ENCODE peak calls at places on chromosome 15, in ten cellular contexts. Z is WTC11, O is lower lobe of right lung, Q is cardiac muscle cell, M is heart right ventricle, T is psoas muscle, Y is hepatocyte, L is nephron progenitor cell, R is AG10803, S is endothelial cell of umbilical vein. B is an unnamed sample.
A peak's percentile ranks its signal among the peaks of the same experiment; 100 is the strongest.

GRCh38 chr15:57610130-57610529 is 18.4 kb downstream of the MYZAP start:
- DNase-seq in Z (no peak), O (no peak), Q (peak; percentile 31), M (peak; percentile 76), T (peak; percentile 74), Y (peak; percentile 89), L (no peak), R (peak; percentile 43), S (peak; percentile 94), B (no peak)

GRCh38 chr15:63088532-63089245 is 33.0 kb upstream of the LACTB start:
- DNase-seq in Z (no peak), O (no peak), Q (no peak), M (no peak), T (no peak), Y (no peak), L (no peak), R (no peak), S (peak; percentile 64), B (no peak)

GRCh38 chr15:20340331-20340811 is 201.2 kb downstream of the GOLGA6L6 start:
- DNase-seq in Z (peak; percentile 33), O (peak; percentile 91), Q (no peak), M (peak; percentile 40), T (peak; percentile 75), Y (peak; percentile 89), L (peak; percentile 58), R (no peak), S (peak; percentile 2), B (peak; percentile 42)

GRCh38 chr15:52290800-52291199 is 4.8 kb downstream of the MYO5C start:
- DNase-seq in Z (no peak), O (no peak), Q (no peak), M (no peak), T (no peak), Y (no peak), L (no peak), R (no peak), S (no peak), B (no peak)

GRCh38 chr15:55846108-55846707 is 103.3 kb upstream of the PRTG start:
- DNase-seq in Z (peak; percentile 29), O (no peak), Q (peak; percentile 88), M (peak; percentile 78), T (no peak), Y (peak; percentile 80), L (peak; percentile 61), R (peak; percentile 85), S (peak; percentile 87), B (peak; percentile 68)

GRCh38 chr15:55434989-55435825 is 26.9 kb downstream of the PIERCE2 start:
- DNase-seq in Z (no peak), O (no peak), Q (peak; percentile 76), M (no peak), T (no peak), Y (peak; percentile 70), L (no peak), R (peak; percentile 64), S (peak; percentile 83), B (peak; percentile 56)

GRCh38 chr15:69834256-69834655 is 263.5 kb downstream of the TLE3 start:
- DNase-seq in Z (no peak), O (no peak), Q (no peak), M (no peak), T (no peak), Y (no peak), L (no peak), R (no peak), S (no peak), B (no peak)

GRCh38 chr15:62068787-62069170 is 2.0 kb downstream of the C2CD4A start:
- DNase-seq in Z (no peak), O (no peak), Q (peak; percentile 40), M (no peak), T (no peak), Y (no peak), L (no peak), R (peak; percentile 33), S (no peak), B (no peak)

GRCh38 chr15:99073008-99073714 is 31.7 kb upstream of the SYNM start:
- DNase-seq in Z (no peak), O (no peak), Q (no peak), M (no peak), T (no peak), Y (no peak), L (no peak), R (no peak), S (no peak), B (no peak)

GRCh38 chr15:40695469-40695910 is 516 bp downstream of the RAD51 start:
- DNase-seq in Z (no peak), O (no peak), Q (peak; percentile 38), M (no peak), T (no peak), Y (peak; percentile 33), L (no peak), R (peak; percentile 12), S (peak; percentile 43), B (peak; percentile 50)

GRCh38 chr15:77541421-77542181 is 91.1 kb downstream of the LINGO1 start:
- DNase-seq in Z (no peak), O (peak; percentile 67), Q (peak; percentile 45), M (peak; percentile 43), T (no peak), Y (no peak), L (no peak), R (peak; percentile 76), S (no peak), B (no peak)

GRCh38 chr15:28903555-28903954 is 17.8 kb downstream of the APBA2 start:
- DNase-seq in Z (no peak), O (no peak), Q (no peak), M (no peak), T (no peak), Y (no peak), L (no peak), R (no peak), S (no peak), B (no peak)

GRCh38 chr15:42721016-42721415 is 15.9 kb downstream of the CDAN1 start:
- DNase-seq in Z (no peak), O (no peak), Q (no peak), M (no peak), T (no peak), Y (no peak), L (no peak), R (no peak), S (no peak), B (no peak)

GRCh38 chr15:70159397-70160009 is 61.8 kb upstream of the TLE3 start:
- DNase-seq in Z (no peak), O (no peak), Q (no peak), M (no peak), T (peak; percentile 73), Y (no peak), L (no peak), R (no peak), S (no peak), B (no peak)

GRCh38 chr15:31277335-31278055 is 49.1 kb upstream of the KLF13 start:
- DNase-seq in Z (peak; percentile 1), O (no peak), Q (no peak), M (no peak), T (peak; percentile 25), Y (peak; percentile 2), L (no peak), R (no peak), S (no peak), B (no peak)

DNA sequence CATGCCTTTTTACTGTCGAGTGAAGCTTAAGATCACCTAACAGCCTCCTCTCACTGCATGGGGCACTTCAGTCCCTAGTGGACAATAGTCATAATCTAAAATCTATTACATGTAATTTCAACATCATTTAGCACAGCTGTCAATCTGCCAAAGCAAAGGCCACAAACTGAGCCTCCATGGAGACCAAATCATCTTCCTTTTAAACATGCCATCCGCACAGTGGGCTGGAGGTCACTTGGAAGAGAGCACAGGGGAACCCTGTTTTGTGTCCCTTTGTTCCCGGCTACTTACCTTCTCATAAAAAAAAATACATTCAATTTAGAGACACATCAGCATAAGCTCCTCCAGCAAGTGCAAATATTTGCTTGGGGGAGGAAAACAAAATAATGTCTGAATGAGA is 167.3 kb downstream of the SQOR start:
- DNase-seq in Z (no peak), O (no peak), Q (no peak), M (no peak), T (no peak), Y (no peak), L (no peak), R (no peak), S (no peak), B (no peak)
- TF ChIP-seq CTCF in Z (no peak), O (no peak), Q (no peak), M (no peak), T (no peak), Y (no peak), L (no peak), R (no peak), S (no peak), B (no peak)

GRCh38 chr15:58758141-58758540 is 8.6 kb upstream of the ADAM10 start:
- DNase-seq in Z (no peak), O (no peak), Q (peak; percentile 54), M (no peak), T (no peak), Y (no peak), L (no peak), R (peak; percentile 49), S (no peak), B (peak; percentile 42)
- TF ChIP-seq CTCF in Z (no peak), O (peak; percentile 23), Q (peak; percentile 36), M (peak; percentile 45), T (no peak), Y (peak; percentile 26), L (no peak), R (peak; percentile 56), S (no peak), B (peak; percentile 37)

GRCh38 chr15:34719883-34720148 is 35.0 kb downstream of the GJD2 start:
- DNase-seq in Z (no peak), O (no peak), Q (no peak), M (no peak), T (no peak), Y (no peak), L (no peak), R (no peak), S (no peak), B (no peak)
- TF ChIP-seq CTCF in Z (no peak), O (no peak), Q (no peak), M (no peak), T (no peak), Y (no peak), L (no peak), R (no peak), S (no peak), B (no peak)

GRCh38 chr15:79311901-79312553 is 1.1 kb downstream of the TMED3 start:
- DNase-seq in Z (no peak), O (no peak), Q (peak; percentile 6), M (no peak), T (no peak), Y (no peak), L (no peak), R (no peak), S (no peak), B (peak; percentile 26)

GRCh38 chr15:79314186-79314585 is 3.3 kb downstream of the TMED3 start:
- DNase-seq in Z (no peak), O (no peak), Q (no peak), M (no peak), T (no peak), Y (no peak), L (no peak), R (no peak), S (no peak), B (no peak)

GRCh38 chr15:79308874-79309273 is 2.0 kb upstream of the TMED3 start:
- DNase-seq in Z (no peak), O (no peak), Q (no peak), M (no peak), T (no peak), Y (no peak), L (no peak), R (no peak), S (no peak), B (no peak)

GRCh38 chr15:79310612-79310984 is 314 bp upstream of the TMED3 start:
- DNase-seq in Z (no peak), O (no peak), Q (peak; percentile 44), M (no peak), T (no peak), Y (no peak), L (no peak), R (peak; percentile 12), S (no peak), B (no peak)

GRCh38 chr15:79310985-79311900 is at the start of gene TMED3:
- DNase-seq in Z (peak; percentile 79), O (peak; percentile 87), Q (peak; percentile 90), M (peak; percentile 44), T (peak; percentile 70), Y (peak; percentile 94), L (peak; percentile 85), R (peak; percentile 82), S (peak; percentile 85), B (peak; percentile 98)
- TF ChIP-seq CTCF in Z (no peak), O (peak; percentile 22), Q (no peak), M (peak; percentile 23), T (no peak), Y (peak; percentile 43), L (peak; percentile 24), R (peak; percentile 24), S (peak; percentile 35), B (peak; percentile 41)

B was measured in GM10248.